ENCODE peak calls at places on chromosomes 3 and 15, in four cellular contexts. M, Q, U and W are unnamed samples.
A peak's percentile ranks its signal among the peaks of the same experiment; 100 is the strongest.

GRCh38 chr15:77622212-77622941 is 10.3 kb downstream of the LINGO1 start:
- DNase-seq in M (peak; percentile 67), U (no peak), Q (no peak), W (no peak)

GRCh38 chr15:26879770-26880169 is 12.9 kb downstream of the GABRA5 start:
- DNase-seq in M (peak; percentile 3), Q (no peak), U (no peak), W (no peak)

GRCh38 chr3:124817079-124817478 is 70.1 kb downstream of the ITGB5 start:
- DNase-seq in M (no peak), Q (no peak), U (no peak), W (no peak)

GRCh38 chr3:171156455-171157005 is 130.0 kb upstream of the SLC2A2 start:
- DNase-seq in Q (no peak), M (no peak), U (no peak), W (no peak)

GRCh38 chr3:8867646-8868045 is 95.6 kb downstream of the RAD18 start:
- DNase-seq in Q (no peak), U (no peak), M (no peak), W (no peak)

GRCh38 chr3:146813496-146813895 is 208.3 kb upstream of the PLSCR5 start:
- DNase-seq in Q (no peak), U (no peak), M (no peak), W (no peak)

GRCh38 chr15:100284701-100285100 is 57.1 kb downstream of the ADAMTS17 start:
- DNase-seq in M (no peak), Q (peak; percentile 36), U (no peak), W (no peak)

GRCh38 chr3:11969986-11970385 is 34.2 kb upstream of the SYN2 start:
- DNase-seq in U (no peak), Q (no peak), M (no peak), W (no peak)

GRCh38 chr3:101253429-101253828 is 66.9 kb downstream of the IMPG2 start:
- DNase-seq in Q (no peak), U (no peak), M (no peak), W (no peak)

GRCh38 chr3:115436767-115437301 is 186.5 kb upstream of the GAP43 start:
- DNase-seq in M (no peak), U (no peak), Q (no peak), W (peak; percentile 24)

GRCh38 chr3:196942915-196943277 is 568 bp upstream of the NCBP2 start:
- DNase-seq in Q (no peak), U (no peak), M (peak; percentile 67), W (no peak)

GRCh38 chr3:194723846-194724618 is 38.3 kb downstream of the FAM43A start:
- DNase-seq in U (no peak), M (no peak), Q (no peak), W (no peak)

GRCh38 chr3:191441687-191442086 is 19.3 kb upstream of the PYDC2 start:
- DNase-seq in M (no peak), U (no peak), Q (no peak), W (no peak)

GRCh38 chr15:77565516-77565915 is 67.2 kb downstream of the LINGO1 start:
- DNase-seq in Q (no peak), M (no peak), U (no peak), W (no peak)

GRCh38 chr3:52798978-52799476 is 4.4 kb downstream of the ITIH3 start:
- DNase-seq in U (peak; percentile 13), M (peak; percentile 65), Q (peak; percentile 30), W (peak; percentile 31)

GRCh38 chr3:51354172-51354571 is 30.9 kb upstream of the MANF start:
- DNase-seq in M (no peak), Q (no peak), U (no peak), W (no peak)

GRCh38 chr15:66101715-66102395 is 151.7 kb downstream of the MEGF11 start:
- DNase-seq in Q (no peak), U (no peak), M (no peak), W (no peak)

GRCh38 chr3:13703071-13703470 is 154.1 kb downstream of the FBLN2 start:
- DNase-seq in U (no peak), Q (no peak), M (no peak), W (no peak)

GRCh38 chr3:188133646-188134045 is 20.3 kb upstream of the LPP start:
- DNase-seq in M (no peak), U (no peak), Q (no peak), W (no peak)

GRCh38 chr15:48202068-48202467 is 4.0 kb upstream of the SLC12A1 start:
- DNase-seq in U (no peak), M (no peak), Q (no peak), W (no peak)

GRCh38 chr3:1400571-1400970 is 307.7 kb downstream of the CNTN6 start:
- DNase-seq in M (no peak), U (no peak), Q (no peak), W (no peak)

GRCh38 chr3:151268267-151269235 is 9.8 kb downstream of the P2RY14 start:
- DNase-seq in Q (no peak), M (no peak), U (no peak), W (no peak)

GRCh38 chr15:90836296-90836871 is 32.0 kb upstream of the FURIN start:
- DNase-seq in M (peak; percentile 66), U (no peak), Q (no peak), W (no peak)

GRCh38 chr15:81133782-81134461 is at the start of gene CFAP161:
- DNase-seq in U (no peak), Q (peak; percentile 75), M (peak; percentile 33), W (peak; percentile 42)

GRCh38 chr3:60064210-60065178 is 1014.7 kb upstream of the CFAP20DC start:
- DNase-seq in U (no peak), Q (no peak), M (no peak), W (no peak)

GRCh38 chr3:177491301-177492031 is 294.2 kb upstream of the TBL1XR1 start:
- DNase-seq in M (no peak), U (no peak), Q (no peak), W (no peak)

GRCh38 chr3:11154953-11155325 is 646 bp downstream of the HRH1 start:
- DNase-seq in Q (no peak), U (no peak), M (no peak), W (no peak)

GRCh38 chr3:128997486-128997885 is 3.6 kb upstream of the CFAP92 start:
- DNase-seq in Q (no peak), U (no peak), M (no peak), W (no peak)

GRCh38 chr3:197270558-197271317 is 27.7 kb downstream of the DLG1 start:
- DNase-seq in M (no peak), U (no peak), Q (no peak), W (no peak)

GRCh38 chr15:46961795-46962194 is 755.5 kb upstream of the SEMA6D start:
- DNase-seq in U (no peak), M (no peak), Q (no peak), W (no peak)
- TF ChIP-seq POLR2AphosphoS5 in U (no peak), M (no peak), Q (no peak), W (no peak)

DNA sequence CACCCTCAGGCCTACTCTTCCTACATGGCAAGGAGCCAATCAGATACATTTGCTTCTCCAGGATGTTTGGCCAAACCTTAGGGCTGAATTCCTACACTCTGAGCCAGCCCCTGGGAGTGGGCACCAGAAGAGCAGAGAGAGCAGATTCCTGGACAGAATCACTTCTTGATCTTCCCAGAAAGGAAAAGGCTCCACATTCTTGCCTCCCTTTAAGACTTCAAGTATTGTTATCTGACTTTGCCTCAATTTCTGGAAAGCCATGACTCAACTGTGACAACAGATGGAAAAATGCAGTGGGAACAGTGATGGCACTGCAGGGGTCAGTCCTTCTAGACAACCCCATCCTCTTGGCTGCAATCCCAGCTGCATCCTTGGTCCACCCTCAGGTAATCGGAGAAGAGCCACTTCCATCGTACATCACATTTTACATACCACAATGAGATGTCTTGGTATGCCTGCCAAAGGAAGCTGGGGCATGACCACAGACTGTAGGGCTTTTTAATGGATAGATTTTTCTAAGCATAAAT is 21.0 kb downstream of the SLCO2A1 start:
- DNase-seq in Q (no peak), U (no peak), M (no peak), W (peak; percentile 79)
- TF ChIP-seq POLR2AphosphoS5 in Q (no peak), U (no peak), M (no peak), W (no peak)

GRCh38 chr3:72255736-72256559 is 471.0 kb upstream of the PROK2 start:
- DNase-seq in Q (peak; percentile 85), U (no peak), M (no peak), W (no peak)
- TF ChIP-seq POLR2AphosphoS5 in Q (peak; percentile 76), U (no peak), M (no peak), W (no peak)

GRCh38 chr3:30631237-30631961 is 25.0 kb downstream of the TGFBR2 start:
- DNase-seq in M (no peak), U (peak; percentile 41), Q (no peak), W (peak; percentile 81)
- TF ChIP-seq POLR2AphosphoS5 in M (no peak), U (no peak), Q (no peak), W (peak; percentile 23)

DNA sequence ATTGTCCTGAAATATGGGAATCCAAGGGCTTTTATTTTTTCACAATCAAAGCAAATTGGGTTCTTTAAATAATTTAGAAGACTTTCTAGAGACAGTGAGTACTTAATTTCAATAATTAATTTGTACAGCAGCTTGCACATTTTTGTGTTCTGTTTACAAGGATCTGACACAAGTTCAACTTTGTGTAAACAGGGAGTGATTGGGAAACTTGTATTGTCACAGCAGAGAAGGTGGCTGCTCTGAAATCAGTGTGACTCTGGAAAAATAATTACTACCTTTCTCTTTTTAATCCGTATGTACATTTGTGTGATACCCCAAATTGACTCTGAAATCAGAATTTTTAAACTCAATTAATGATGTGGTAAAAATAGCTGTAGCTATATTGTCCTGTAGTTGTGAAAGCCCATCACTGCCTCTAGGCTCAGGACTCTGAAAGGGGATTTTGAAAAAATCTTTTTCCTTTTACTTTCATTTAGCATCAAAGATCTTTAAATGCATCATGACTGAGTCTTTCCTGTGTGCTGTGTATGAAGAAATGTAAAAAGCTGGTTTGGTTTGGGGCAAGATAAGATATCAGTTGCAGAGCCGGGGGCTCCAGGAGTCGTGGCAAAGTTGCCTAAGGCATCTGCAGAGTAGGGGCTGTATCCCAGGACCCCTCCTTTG is 45.1 kb downstream of the MFSD1 start:
- DNase-seq in Q (no peak), M (no peak), U (no peak), W (no peak)
- TF ChIP-seq POLR2AphosphoS5 in Q (no peak), M (no peak), U (no peak), W (no peak)

DNA sequence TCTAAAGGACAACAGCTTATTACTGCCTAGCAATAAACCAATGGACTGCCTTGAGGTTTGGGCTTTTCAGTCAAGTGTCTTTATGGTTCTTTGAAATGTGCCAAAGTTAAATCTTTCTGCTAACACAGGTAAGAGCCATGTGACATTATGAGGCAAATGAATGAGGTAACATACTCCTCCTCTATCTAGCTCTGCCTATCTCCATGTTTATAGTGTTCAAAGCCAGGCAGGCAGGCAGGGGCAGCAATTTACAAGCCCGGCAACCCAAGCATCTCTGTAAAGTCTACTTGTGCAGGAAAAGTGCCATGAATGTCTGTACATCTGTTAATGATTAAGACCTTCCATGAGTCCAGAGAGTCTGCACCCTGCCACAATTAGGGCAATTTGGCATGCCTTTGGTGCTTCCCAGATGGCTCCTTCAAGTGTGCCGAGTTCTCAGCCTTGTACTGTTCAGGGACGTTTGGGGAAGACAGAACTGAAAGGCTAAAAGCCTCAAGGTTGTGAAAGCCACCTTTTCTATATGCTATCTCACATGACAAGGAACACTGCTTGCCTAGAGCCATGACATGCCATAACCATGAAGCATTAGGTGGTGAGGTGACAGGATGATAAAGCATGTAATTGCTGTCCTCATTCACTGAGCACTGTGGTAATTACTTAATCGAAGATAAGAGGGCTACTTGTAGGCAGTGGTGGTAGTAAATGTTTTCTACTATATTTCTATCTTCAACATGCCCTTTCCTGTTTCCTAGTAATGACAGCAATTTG is 41.4 kb upstream of the EIF1B start:
- DNase-seq in M (no peak), U (no peak), Q (no peak), W (no peak)
- TF ChIP-seq POLR2AphosphoS5 in M (no peak), U (no peak), Q (no peak), W (no peak)